ENCODE peak calls at places on chromosome 13, in seven cellular contexts. R is HCEC 1CT; E is naive thymus-derived CD8-positive, alpha-beta T cell; Q is pancreas; B is activated T-helper 1 cell treated with Interleukin-2 at 50 U/mL for 16 hours; T is NCI-H1105 treated with DMSO at 0.1 percent for 48 hours; W is immature natural killer cell. U is an unnamed sample.

GRCh38 chr13:44312898-44313551 is 60.6 kb upstream of the SERP2 start:
- DNase-seq in B (no peak), W (no peak), E (no peak), T (no peak), R (peak), Q (no peak), U (no peak)

GRCh38 chr13:42894765-42895181 is 97.3 kb downstream of the EPSTI1 start:
- DNase-seq in B (no peak), T (peak), E (no peak), Q (no peak), W (no peak), R (peak), U (no peak)

GRCh38 chr13:106297283-106297682 is 238.2 kb downstream of the EFNB2 start:
- DNase-seq in R (no peak), B (no peak), T (no peak), W (no peak), E (no peak), Q (no peak), U (no peak)

GRCh38 chr13:25249001-25249543 is 38.2 kb downstream of the MTMR6 start:
- DNase-seq in T (no peak), B (no peak), Q (no peak), W (no peak), E (no peak), R (peak), U (no peak)

GRCh38 chr13:113094410-113094800 is 11.2 kb upstream of the F7 start:
- DNase-seq in R (no peak), T (no peak), B (no peak), W (no peak), E (no peak), Q (peak), U (no peak)

GRCh38 chr13:39565036-39565949 is 37.7 kb downstream of the LHFPL6 start:
- DNase-seq in E (no peak), B (no peak), T (no peak), R (peak), W (no peak), Q (no peak), U (no peak)

GRCh38 chr13:36088463-36088862 is 42.7 kb downstream of the DCLK1 start:
- DNase-seq in B (no peak), Q (no peak), W (no peak), E (no peak), R (no peak), T (no peak), U (no peak)

GRCh38 chr13:79044415-79044814 is 361.6 kb downstream of the RBM26 start:
- DNase-seq in R (no peak), B (no peak), E (no peak), T (no peak), W (no peak), Q (no peak), U (no peak)

U was measured in central memory CD4-positive, alpha-beta T cell.